ENCODE peak calls at places on chromosomes 11 and 22, in five cellular contexts. One of them, this sample, is unnamed.

GRCh38 chr22:42688914-42689275 is 31.8 kb downstream of the A4GALT start:
- DNase-seq in astrocyte of the cerebellum: no peak
- DNase-seq in IMR-90: no peak
- DNase-seq in upper lobe of right lung: no peak
- DNase-seq in AG10803: no peak
- DNase-seq in this sample: peak

GRCh38 chr11:42657169-42657568 is 654.6 kb upstream of the API5 start:
- DNase-seq in upper lobe of right lung: no peak
- DNase-seq in IMR-90: no peak
- DNase-seq in astrocyte of the cerebellum: no peak
- DNase-seq in AG10803: no peak
- DNase-seq in this sample: no peak

GRCh38 chr11:72813740-72814138 is 472 bp upstream of the ATG16L2 start:
- DNase-seq in AG10803: peak
- DNase-seq in upper lobe of right lung: peak
- DNase-seq in astrocyte of the cerebellum: no peak
- DNase-seq in IMR-90: peak
- DNase-seq in this sample: peak

GRCh38 chr11:62974848-62975522 is 9.8 kb downstream of the SLC22A6 start:
- DNase-seq in IMR-90: no peak
- DNase-seq in upper lobe of right lung: peak
- DNase-seq in astrocyte of the cerebellum: no peak
- DNase-seq in AG10803: no peak
- DNase-seq in this sample: no peak

GRCh38 chr11:26348776-26349175 is 16.8 kb downstream of the ANO3 start:
- DNase-seq in astrocyte of the cerebellum: no peak
- DNase-seq in upper lobe of right lung: no peak
- DNase-seq in IMR-90: no peak
- DNase-seq in AG10803: no peak
- DNase-seq in this sample: no peak

GRCh38 chr11:129814244-129814992 is 1.2 kb upstream of the TMEM45B start:
- DNase-seq in astrocyte of the cerebellum: no peak
- DNase-seq in IMR-90: no peak
- DNase-seq in upper lobe of right lung: no peak
- DNase-seq in AG10803: no peak
- DNase-seq in this sample: no peak

GRCh38 chr11:11346249-11346648 is 6.8 kb downstream of the CSNK2A3 start:
- DNase-seq in upper lobe of right lung: no peak
- DNase-seq in IMR-90: no peak
- DNase-seq in astrocyte of the cerebellum: no peak
- DNase-seq in AG10803: no peak
- DNase-seq in this sample: no peak

GRCh38 chr11:133832096-133833081 is 12.9 kb downstream of the SPATA19 start:
- DNase-seq in AG10803: no peak
- DNase-seq in astrocyte of the cerebellum: no peak
- DNase-seq in upper lobe of right lung: no peak
- DNase-seq in IMR-90: no peak
- DNase-seq in this sample: no peak

GRCh38 chr22:29994027-29994715 is 86.1 kb upstream of the HORMAD2 start:
- DNase-seq in IMR-90: peak
- DNase-seq in astrocyte of the cerebellum: peak
- DNase-seq in AG10803: peak
- DNase-seq in upper lobe of right lung: no peak
- DNase-seq in this sample: peak

GRCh38 chr11:16001899-16002426 is 354.4 kb downstream of the SOX6 start:
- DNase-seq in AG10803: peak
- DNase-seq in astrocyte of the cerebellum: peak
- DNase-seq in upper lobe of right lung: peak
- DNase-seq in IMR-90: peak
- DNase-seq in this sample: peak

GRCh38 chr11:83793332-83793731 is 507.2 kb upstream of the CCDC90B start:
- DNase-seq in astrocyte of the cerebellum: no peak
- DNase-seq in upper lobe of right lung: no peak
- DNase-seq in IMR-90: no peak
- DNase-seq in AG10803: peak
- DNase-seq in this sample: no peak

GRCh38 chr11:12964650-12965049 is 44.5 kb upstream of the RASSF10 start:
- DNase-seq in astrocyte of the cerebellum: no peak
- DNase-seq in AG10803: no peak
- DNase-seq in IMR-90: no peak
- DNase-seq in upper lobe of right lung: no peak
- DNase-seq in this sample: no peak

GRCh38 chr11:121892131-121892681 is 223.8 kb downstream of the BLID start:
- DNase-seq in upper lobe of right lung: no peak
- DNase-seq in AG10803: peak
- DNase-seq in IMR-90: peak
- DNase-seq in astrocyte of the cerebellum: peak
- DNase-seq in this sample: peak

GRCh38 chr22:42473484-42474193 is 41.4 kb upstream of the NFAM1 start:
- DNase-seq in astrocyte of the cerebellum: peak
- DNase-seq in IMR-90: peak
- DNase-seq in upper lobe of right lung: no peak
- DNase-seq in AG10803: peak
- DNase-seq in this sample: peak

GRCh38 chr11:27570542-27570941 is 64.0 kb upstream of the LIN7C start:
- DNase-seq in upper lobe of right lung: no peak
- DNase-seq in AG10803: no peak
- DNase-seq in IMR-90: no peak
- DNase-seq in astrocyte of the cerebellum: no peak
- DNase-seq in this sample: no peak

GRCh38 chr11:123054301-123055065 is 7.5 kb downstream of the HSPA8 start:
- DNase-seq in AG10803: peak
- DNase-seq in IMR-90: peak
- DNase-seq in astrocyte of the cerebellum: peak
- DNase-seq in upper lobe of right lung: no peak
- DNase-seq in this sample: peak

GRCh38 chr11:3000032-3000961 is 8.2 kb upstream of the NAP1L4 start:
- DNase-seq in AG10803: no peak
- DNase-seq in upper lobe of right lung: peak
- DNase-seq in astrocyte of the cerebellum: peak
- DNase-seq in IMR-90: peak
- DNase-seq in this sample: peak

GRCh38 chr22:20015971-20016733 is 471 bp downstream of the ARVCF start:
- DNase-seq in upper lobe of right lung: peak
- DNase-seq in astrocyte of the cerebellum: no peak
- DNase-seq in AG10803: no peak
- DNase-seq in IMR-90: no peak
- DNase-seq in this sample: no peak

GRCh38 chr11:106288057-106288456 is 210.6 kb downstream of the AASDHPPT start:
- DNase-seq in upper lobe of right lung: no peak
- DNase-seq in IMR-90: no peak
- DNase-seq in AG10803: no peak
- DNase-seq in astrocyte of the cerebellum: no peak
- DNase-seq in this sample: peak

GRCh38 chr11:114846040-114846791 is 167.9 kb downstream of the NXPE2 start:
- DNase-seq in upper lobe of right lung: no peak
- DNase-seq in AG10803: no peak
- DNase-seq in IMR-90: no peak
- DNase-seq in astrocyte of the cerebellum: no peak
- DNase-seq in this sample: no peak

GRCh38 chr22:49052023-49052538 is 775.6 kb downstream of the BRD1 start:
- DNase-seq in AG10803: no peak
- DNase-seq in IMR-90: no peak
- DNase-seq in upper lobe of right lung: peak
- DNase-seq in astrocyte of the cerebellum: no peak
- DNase-seq in this sample: no peak

GRCh38 chr11:57903441-57904123 is 120.1 kb upstream of the OR9Q1 start:
- DNase-seq in AG10803: peak
- DNase-seq in upper lobe of right lung: no peak
- DNase-seq in IMR-90: peak
- DNase-seq in astrocyte of the cerebellum: no peak
- DNase-seq in this sample: no peak

GRCh38 chr11:47044112-47044511 is 107.6 kb downstream of the CSTPP1 start:
- DNase-seq in upper lobe of right lung: no peak
- DNase-seq in astrocyte of the cerebellum: no peak
- DNase-seq in IMR-90: no peak
- DNase-seq in AG10803: no peak
- DNase-seq in this sample: no peak

GRCh38 chr11:123250811-123251655 is 56.0 kb upstream of the CLMP start:
- DNase-seq in upper lobe of right lung: no peak
- DNase-seq in IMR-90: no peak
- DNase-seq in astrocyte of the cerebellum: no peak
- DNase-seq in AG10803: no peak
- DNase-seq in this sample: no peak

GRCh38 chr11:10474551-10474950 is 19.5 kb downstream of the AMPD3 start:
- DNase-seq in upper lobe of right lung: no peak
- DNase-seq in astrocyte of the cerebellum: no peak
- DNase-seq in IMR-90: no peak
- DNase-seq in AG10803: no peak
- DNase-seq in this sample: no peak

GRCh38 chr11:132028380-132029240 is 658.2 kb downstream of the NTM start:
- DNase-seq in upper lobe of right lung: no peak
- DNase-seq in astrocyte of the cerebellum: peak
- DNase-seq in AG10803: peak
- DNase-seq in IMR-90: peak
- DNase-seq in this sample: no peak

DNA sequence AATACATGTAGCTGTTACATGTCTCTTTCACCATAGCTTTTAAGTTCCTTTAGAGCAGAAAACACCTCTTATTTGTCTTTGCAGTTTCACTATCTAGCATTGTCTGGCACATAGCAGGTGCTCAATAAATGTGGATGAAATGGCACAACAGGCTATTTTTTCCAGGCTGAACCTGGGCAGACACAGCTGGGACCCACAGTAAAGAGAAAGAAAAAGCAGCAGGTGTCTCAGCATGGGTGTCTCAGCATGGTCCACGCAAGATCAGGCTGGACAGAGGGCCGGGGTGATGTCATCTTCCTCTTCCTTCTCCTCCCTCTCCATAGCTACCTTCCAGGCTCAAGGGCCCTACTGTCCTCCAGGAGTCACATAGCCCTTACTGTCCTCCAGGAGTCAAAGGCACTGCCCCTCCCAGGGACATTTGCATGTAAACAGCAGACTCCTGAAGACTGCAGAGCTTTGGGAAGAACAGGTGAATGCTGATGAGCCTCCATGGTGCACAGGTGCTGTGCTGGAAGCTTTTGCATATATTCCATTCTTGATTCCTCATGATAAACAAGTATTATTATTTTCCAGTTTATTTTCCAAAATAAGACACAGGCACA is 65.2 kb downstream of the DSCAML1 start:
- DNase-seq in AG10803: no peak
- DNase-seq in upper lobe of right lung: no peak
- DNase-seq in IMR-90: no peak
- DNase-seq in astrocyte of the cerebellum: no peak
- DNase-seq in this sample: no peak
- TF ChIP-seq CTCF in AG10803: no peak
- TF ChIP-seq CTCF in upper lobe of right lung: no peak
- TF ChIP-seq CTCF in IMR-90: no peak
- TF ChIP-seq CTCF in astrocyte of the cerebellum: no peak
- TF ChIP-seq CTCF in this sample: no peak

DNA sequence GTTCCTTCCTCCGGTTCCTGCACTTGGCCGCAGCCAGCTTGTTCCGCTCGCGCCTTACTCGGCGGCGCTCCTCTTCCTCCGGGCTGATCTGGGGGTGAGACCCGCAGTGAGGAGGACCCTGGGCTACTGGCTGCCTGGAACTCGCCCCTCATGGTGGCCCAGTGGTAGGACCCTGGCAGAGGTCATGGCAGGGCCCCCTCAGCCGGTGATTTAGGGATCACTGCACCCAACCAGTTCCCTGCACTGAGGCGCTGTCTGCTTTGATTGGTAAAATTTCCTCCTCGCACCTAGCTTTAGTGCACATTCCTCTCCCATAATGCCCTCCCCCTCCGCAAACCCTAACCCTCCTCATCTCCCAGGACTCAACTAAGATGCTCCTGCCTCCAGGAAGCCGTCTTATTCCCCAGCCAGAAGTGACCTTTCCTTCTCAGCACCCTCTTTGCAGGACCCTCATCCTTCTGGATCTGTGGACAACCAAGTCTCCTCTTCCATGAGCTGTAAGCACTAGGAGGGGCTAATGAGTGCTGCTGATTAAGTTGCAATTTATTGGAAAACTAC is 3.6 kb downstream of the CCDC85B start:
- DNase-seq in AG10803: no peak
- DNase-seq in astrocyte of the cerebellum: no peak
- DNase-seq in IMR-90: no peak
- DNase-seq in upper lobe of right lung: no peak
- DNase-seq in this sample: no peak
- H3K4me3 ChIP-seq in AG10803: no peak
- H3K4me3 ChIP-seq in astrocyte of the cerebellum: no peak
- H3K4me3 ChIP-seq in IMR-90: no peak
- H3K4me3 ChIP-seq in upper lobe of right lung: peak
- H3K4me3 ChIP-seq in this sample: no peak

DNA sequence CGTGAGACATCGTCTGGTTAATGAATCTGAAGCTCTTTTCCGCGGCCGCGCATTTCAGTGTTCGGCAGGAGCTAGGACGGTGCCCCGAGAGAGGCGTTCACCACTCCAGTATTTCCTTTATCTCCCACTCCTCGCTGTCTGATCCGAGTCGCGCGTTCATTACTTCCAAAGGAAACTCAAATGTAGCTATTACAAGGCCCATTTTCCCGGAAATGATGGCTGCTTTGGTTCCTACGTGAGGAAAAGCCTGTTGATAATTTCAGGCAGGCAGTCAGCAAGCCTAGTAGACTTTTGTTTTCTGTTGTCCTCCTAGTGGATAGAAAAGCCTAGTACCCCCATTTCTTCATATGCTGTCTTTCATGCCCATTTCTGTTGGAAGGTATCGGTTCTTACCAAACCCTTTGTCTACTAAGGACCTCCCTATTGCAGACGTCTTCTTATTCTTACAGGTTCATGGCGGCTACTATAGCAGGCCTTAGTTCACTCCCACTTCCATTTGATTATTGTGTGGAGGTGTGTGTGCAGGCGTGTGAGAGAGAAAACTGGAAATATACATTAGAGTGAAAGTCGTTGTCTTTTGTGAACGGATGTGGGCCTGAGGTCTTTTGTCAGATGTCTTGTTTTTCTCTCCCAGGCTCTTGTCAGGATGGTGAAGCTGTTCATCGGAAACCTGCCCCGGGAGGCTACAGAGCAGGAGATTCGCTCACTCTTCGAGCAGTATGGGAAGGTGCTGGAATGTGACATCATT is 737 bp downstream of the RBM4 start:
- DNase-seq in IMR-90: peak
- DNase-seq in astrocyte of the cerebellum: no peak
- DNase-seq in AG10803: peak
- DNase-seq in upper lobe of right lung: no peak
- DNase-seq in this sample: peak
- TF ChIP-seq CTCF in IMR-90: peak
- TF ChIP-seq CTCF in astrocyte of the cerebellum: peak
- TF ChIP-seq CTCF in AG10803: peak
- TF ChIP-seq CTCF in upper lobe of right lung: peak
- TF ChIP-seq CTCF in this sample: no peak

DNA sequence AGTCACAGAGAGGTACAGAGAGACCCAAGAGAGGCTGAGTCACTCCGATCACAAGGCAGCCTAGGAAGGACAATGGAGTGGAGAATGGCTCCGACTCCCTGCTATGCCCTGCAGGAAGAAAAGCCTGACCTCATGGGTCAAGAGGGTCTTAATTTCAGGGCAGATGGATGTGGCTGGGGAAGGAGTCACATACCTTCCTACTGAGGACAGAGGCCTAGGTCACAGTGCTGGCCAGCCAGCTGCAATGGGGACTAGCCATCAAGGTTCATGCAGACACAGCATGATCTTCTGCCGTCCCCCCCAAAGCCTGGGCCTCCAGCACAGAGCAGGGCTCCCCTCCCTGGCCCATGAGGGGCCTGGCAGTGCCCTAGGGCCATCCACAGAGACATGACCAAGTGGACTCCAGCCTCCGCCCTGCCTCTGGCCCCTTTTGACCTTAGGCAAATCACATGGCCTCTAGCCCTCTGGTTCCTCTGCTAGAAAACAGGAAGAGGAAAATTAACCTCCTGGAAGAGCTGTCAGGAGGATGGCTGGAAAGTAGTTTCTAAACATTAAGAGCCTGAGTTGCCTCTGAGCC is 1.8 kb downstream of the ARRB1 start:
- DNase-seq in astrocyte of the cerebellum: no peak
- DNase-seq in AG10803: no peak
- DNase-seq in upper lobe of right lung: peak
- DNase-seq in IMR-90: no peak
- DNase-seq in this sample: no peak
- H3K4me3 ChIP-seq in astrocyte of the cerebellum: no peak
- H3K4me3 ChIP-seq in AG10803: no peak
- H3K4me3 ChIP-seq in upper lobe of right lung: peak
- H3K4me3 ChIP-seq in IMR-90: no peak
- H3K4me3 ChIP-seq in this sample: peak